ENCODE peak calls at places on chromosomes 3 and 15, in nine cellular contexts. N is NCI-H1930, F is hippocampal formation, S is thoracic aorta, H is right atrium auricular region, X is astrocyte of the hippocampus, Y is HTR-8/SVneo, P is left cardiac atrium, T is activated T-cell treated with anti-CD3 and anti-CD28 coated beads for 4 hours. J is an unnamed sample.

GRCh38 chr15:70535071-70535954 is 228.0 kb downstream of the UACA start:
- DNase-seq in N (no peak), F (no peak), S (no peak), H (peak), X (no peak), Y (no peak), P (no peak), T (peak), J (no peak)

GRCh38 chr3:99419111-99419510 is 219.3 kb upstream of the COL8A1 start:
- DNase-seq in N (no peak), F (no peak), S (no peak), H (no peak), X (peak), Y (no peak), P (no peak), T (no peak), J (no peak)

GRCh38 chr3:8737301-8737700 is 3.7 kb downstream of the CAV3 start:
- DNase-seq in N (no peak), F (no peak), S (no peak), H (no peak), X (no peak), Y (no peak), P (no peak), T (no peak), J (no peak)

GRCh38 chr3:66297260-66297863 is 76.6 kb downstream of the SLC25A26 start:
- DNase-seq in N (no peak), F (no peak), S (no peak), H (no peak), X (no peak), Y (no peak), P (no peak), T (no peak), J (no peak)

GRCh38 chr3:69386535-69387385 is 872 bp upstream of the FRMD4B start:
- DNase-seq in N (no peak), F (no peak), S (no peak), H (no peak), X (no peak), Y (no peak), P (no peak), T (no peak), J (no peak)

GRCh38 chr3:171346011-171346410 is 114.2 kb downstream of the TNIK start:
- DNase-seq in N (no peak), F (no peak), S (no peak), H (no peak), X (no peak), Y (no peak), P (no peak), T (no peak), J (no peak)

GRCh38 chr3:189353988-189354735 is 182.4 kb downstream of the TPRG1 start:
- DNase-seq in N (no peak), F (no peak), S (no peak), H (no peak), X (no peak), Y (no peak), P (no peak), T (no peak), J (no peak)

GRCh38 chr15:60095711-60096110 is 91.6 kb downstream of the FOXB1 start:
- DNase-seq in N (no peak), F (no peak), S (no peak), H (no peak), X (peak), Y (no peak), P (no peak), T (no peak), J (no peak)

J was measured in GM06990.